ENCODE peak calls at places on chromosome 15, in six cellular contexts. A is dermis microvascular lymphatic vessel endothelial cell, E is GM20000, W is amniotic stem cell, Y is foreskin fibroblast, Z is A673. N is an unnamed sample.

GRCh38 chr15:75920079-75920478 is 16.4 kb downstream of the FBXO22 start:
- DNase-seq in Z (no peak), A (no peak), E (no peak), W (no peak), Y (peak), N (no peak)

GRCh38 chr15:57572463-57572862 is 19.2 kb upstream of the MYZAP start:
- DNase-seq in E (no peak), Y (peak), Z (no peak), W (no peak), A (no peak), N (no peak)

GRCh38 chr15:43346305-43346704 is 15.9 kb upstream of the LCMT2 start:
- DNase-seq in W (no peak), A (no peak), Z (peak), E (no peak), Y (peak), N (no peak)

GRCh38 chr15:29934251-29934650 is 112.0 kb upstream of the TJP1 start:
- DNase-seq in A (no peak), E (no peak), W (no peak), Z (no peak), Y (peak), N (no peak)

GRCh38 chr15:46502668-46503067 is 867.8 kb downstream of the SQOR start:
- DNase-seq in A (no peak), Z (peak), W (no peak), Y (peak), E (no peak), N (no peak)

GRCh38 chr15:42087460-42087859 is 6.9 kb downstream of the PLA2G4D start:
- DNase-seq in Z (no peak), E (no peak), W (no peak), A (no peak), Y (no peak), N (no peak)

GRCh38 chr15:48358229-48358641 is 27.0 kb downstream of the DUT start:
- DNase-seq in Y (peak), W (no peak), Z (peak), E (peak), A (peak), N (no peak)

GRCh38 chr15:59739557-59740186 is 50.6 kb upstream of the BNIP2 start:
- DNase-seq in E (no peak), A (no peak), Y (no peak), W (no peak), Z (no peak), N (no peak)

GRCh38 chr15:99956022-99956775 is 223.0 kb upstream of the LYSMD4 start:
- DNase-seq in W (no peak), A (no peak), Y (no peak), E (no peak), Z (no peak), N (no peak)

GRCh38 chr15:68537506-68537905 is 41.3 kb upstream of the CORO2B start:
- DNase-seq in Z (no peak), E (no peak), Y (no peak), A (no peak), W (no peak), N (no peak)

GRCh38 chr15:51077565-51078153 is 17.0 kb downstream of the TNFAIP8L3 start:
- DNase-seq in A (no peak), E (peak), Z (peak), Y (peak), W (no peak), N (no peak)

GRCh38 chr15:78501857-78502256 is 5.5 kb upstream of the HYKK start:
- DNase-seq in Y (no peak), Z (no peak), W (no peak), E (no peak), A (no peak), N (no peak)

GRCh38 chr15:77753238-77753873 is 120.6 kb upstream of the LINGO1 start:
- DNase-seq in A (peak), Z (peak), Y (peak), E (no peak), W (no peak), N (no peak)

GRCh38 chr15:52171386-52171785 is 19.8 kb downstream of the GNB5 start:
- DNase-seq in W (no peak), Y (peak), A (peak), Z (no peak), E (no peak), N (no peak)